ENCODE peak calls at places on chromosomes 3 and 15, in four cellular contexts. M is caudate nucleus, R is neural progenitor cell, O is tibial artery. H is an unnamed sample.

GRCh38 chr3:106685751-106686150 is 691.5 kb upstream of the CCDC54 start:
- DNase-seq in R (no peak), M (no peak), O (no peak), H (no peak)

GRCh38 chr3:129624347-129625070 is 18.0 kb upstream of the PLXND1 start:
- DNase-seq in O (no peak), R (no peak), M (no peak), H (no peak)

GRCh38 chr15:33048255-33048654 is 146.3 kb downstream of the FMN1 start:
- DNase-seq in R (peak; percentile 45), M (no peak), O (no peak), H (no peak)

GRCh38 chr3:138435840-138436239 is 1.4 kb downstream of the ESYT3 start:
- DNase-seq in R (no peak), O (no peak), M (no peak), H (no peak)

GRCh38 chr3:194987571-194988494 is 283.1 kb downstream of the XXYLT1 start:
- DNase-seq in R (no peak), O (no peak), M (no peak), H (no peak)

GRCh38 chr15:84822774-84823579 is 5.8 kb downstream of the ALPK3 start:
- DNase-seq in O (no peak), M (no peak), R (no peak), H (no peak)

GRCh38 chr3:38036906-38037305 is 2.1 kb upstream of the DLEC1 start:
- DNase-seq in R (no peak), M (no peak), O (no peak), H (no peak)

GRCh38 chr3:10155123-10155472 is 9.6 kb upstream of the IRAK2 start:
- DNase-seq in O (no peak), R (no peak), M (no peak), H (no peak)

GRCh38 chr3:115217678-115218451 is 70.8 kb upstream of the ZBTB20 start:
- DNase-seq in R (peak; percentile 70), M (no peak), O (no peak), H (no peak)

GRCh38 chr3:190305406-190305805 is 16.8 kb downstream of the CLDN1 start:
- DNase-seq in R (no peak), O (no peak), M (no peak), H (no peak)

GRCh38 chr15:64842986-64843561 is 1.4 kb downstream of the PLEKHO2 start:
- DNase-seq in M (no peak), O (peak; percentile 84), R (no peak), H (no peak)

GRCh38 chr3:135559802-135560201 is 405.7 kb upstream of the PPP2R3A start:
- DNase-seq in O (no peak), R (no peak), M (no peak), H (no peak)

GRCh38 chr3:60588806-60589205 is 662.4 kb downstream of the FHIT start:
- DNase-seq in M (peak; percentile 31), O (no peak), R (no peak), H (no peak)

GRCh38 chr15:61228025-61228901 is 839 bp downstream of the RORA start:
- DNase-seq in O (no peak), M (no peak), R (peak; percentile 54), H (no peak)

GRCh38 chr15:61032600-61033286 is 196.4 kb downstream of the RORA start:
- DNase-seq in M (no peak), O (no peak), R (no peak), H (no peak)

GRCh38 chr15:93035953-93036810 is 52.8 kb downstream of the RGMA start:
- DNase-seq in O (peak; percentile 31), M (no peak), R (peak; percentile 50), H (no peak)

GRCh38 chr3:116445291-116445841 is at the start of gene LSAMP:
- DNase-seq in R (peak; percentile 94), O (no peak), M (peak; percentile 88), H (no peak)

GRCh38 chr3:116443096-116443793 is 2.0 kb downstream of the LSAMP start:
- DNase-seq in O (no peak), R (peak; percentile 3), M (no peak), H (no peak)

GRCh38 chr3:116446037-116446436 is 750 bp upstream of the LSAMP start:
- DNase-seq in R (no peak), M (peak; percentile 6), O (no peak), H (no peak)

GRCh38 chr3:116444099-116444700 is 1.1 kb downstream of the LSAMP start:
- DNase-seq in R (peak; percentile 2), M (no peak), O (no peak), H (no peak)

DNA sequence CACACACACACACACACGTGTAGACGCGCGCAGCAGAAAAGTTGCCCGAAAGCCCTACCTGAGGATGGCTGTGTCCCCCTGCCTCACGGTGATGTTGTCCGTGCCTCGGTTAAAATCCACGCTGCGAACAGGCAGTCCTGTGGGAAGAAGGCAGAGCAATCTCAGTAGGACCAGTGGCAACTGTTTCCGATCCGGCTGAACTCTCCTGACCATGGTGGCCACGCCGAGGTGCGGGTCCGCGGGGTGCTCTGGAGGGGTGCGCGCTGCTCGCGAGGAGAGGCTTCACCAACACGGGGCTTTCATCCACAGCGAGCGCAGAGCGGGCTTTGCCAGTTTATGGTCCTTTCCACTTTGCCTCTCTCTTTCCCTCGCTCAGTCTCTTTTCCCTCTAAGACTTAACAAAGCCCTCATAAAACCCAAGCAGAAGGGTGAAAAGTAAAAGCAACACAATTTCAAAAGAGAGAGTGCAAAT is 432 bp downstream of the LSAMP start:
- DNase-seq in O (no peak), M (peak; percentile 11), R (peak; percentile 61), H (no peak)
- H3K27ac ChIP-seq in O (no peak overlapping the region), M (peak overlapping the region; percentile 91), R (peak overlapping the region; percentile 88), H (peak overlapping the region; percentile 7)

GRCh38 chr15:77992356-77993222 is 84.9 kb downstream of the TBC1D2B start:
- DNase-seq in R (no peak), O (no peak), M (no peak), H (no peak)
- H3K27ac ChIP-seq in R (no peak overlapping the region), O (peak overlapping the region; percentile 80), M (peak overlapping the region; percentile 77), H (peak overlapping the region; percentile 92)

GRCh38 chr15:31265871-31266711 is 60.5 kb upstream of the KLF13 start:
- DNase-seq in O (no peak), R (peak; percentile 3), M (no peak), H (no peak)

GRCh38 chr15:31262901-31263671 is 63.5 kb upstream of the KLF13 start:
- DNase-seq in O (peak; percentile 49), M (no peak), R (no peak), H (no peak)

GRCh38 chr15:31265090-31265870 is 61.4 kb upstream of the KLF13 start:
- DNase-seq in O (peak; percentile 13), R (peak; percentile 9), M (no peak), H (no peak)

GRCh38 chr15:31263751-31264533 is 62.7 kb upstream of the KLF13 start:
- DNase-seq in M (no peak), O (peak; percentile 64), R (peak; percentile 1), H (peak; percentile 48)

GRCh38 chr15:31264534-31265089 is 62.0 kb upstream of the KLF13 start:
- DNase-seq in O (no peak), R (peak; percentile 1), M (no peak), H (no peak)
- H3K27ac ChIP-seq in O (no peak overlapping the region), R (no peak overlapping the region), M (peak overlapping the region; percentile 50), H (peak overlapping the region; percentile 90)

GRCh38 chr3:58059349-58060321 is 51.4 kb downstream of the FLNB start:
- DNase-seq in O (no peak), R (no peak), M (no peak), H (no peak)
- H3K27ac ChIP-seq in O (peak overlapping the region; percentile 62), R (no peak overlapping the region), M (no peak overlapping the region), H (peak overlapping the region; percentile 83)

GRCh38 chr3:168093790-168094189 is 1.9 kb downstream of the GOLIM4 start:
- DNase-seq in O (no peak), R (no peak), M (no peak), H (no peak)
- H3K27ac ChIP-seq in O (peak overlapping the region; percentile 88), R (no peak overlapping the region), M (peak overlapping the region; percentile 20), H (no peak overlapping the region)

GRCh38 chr3:100525753-100526612 is 33.6 kb downstream of the TMEM45A start:
- DNase-seq in O (peak; percentile 38), R (no peak), M (no peak), H (no peak)
- H3K27ac ChIP-seq in O (peak overlapping the region; percentile 24), R (no peak overlapping the region), M (no peak overlapping the region), H (peak overlapping the region; percentile 79)

GRCh38 chr3:47151836-47152235 is 12.1 kb downstream of the SETD2 start:
- DNase-seq in M (no peak), R (no peak), O (no peak), H (no peak)

GRCh38 chr3:47152578-47152977 is 11.3 kb downstream of the SETD2 start:
- DNase-seq in M (no peak), O (no peak), R (no peak), H (no peak)

GRCh38 chr3:47145272-47145671 is 18.6 kb downstream of the SETD2 start:
- DNase-seq in O (no peak), M (no peak), R (no peak), H (no peak)

GRCh38 chr3:47149339-47149933 is 14.5 kb downstream of the SETD2 start:
- DNase-seq in R (no peak), O (no peak), M (no peak), H (no peak)
- H3K27ac ChIP-seq in R (no peak overlapping the region), O (no peak overlapping the region), M (no peak overlapping the region), H (no peak overlapping the region)

GRCh38 chr3:42020681-42021307 is 58.9 kb upstream of the ULK4 start:
- DNase-seq in R (no peak), M (no peak), O (no peak), H (no peak)
- H3K27ac ChIP-seq in R (no peak overlapping the region), M (no peak overlapping the region), O (peak overlapping the region; percentile 36), H (peak overlapping the region; percentile 56)

H was measured in esophagus squamous epithelium.